ENCODE peak calls at places on chromosomes 16 and 17, in four cellular contexts. L, J, E and X are unnamed samples.

GRCh38 chr16:3578121-3578520 is 918 bp upstream of the NLRC3 start:
- DNase-seq in L (no peak), E (no peak), J (no peak), X (no peak)

GRCh38 chr17:57587201-57587870 is 157.8 kb downstream of the CCDC182 start:
- DNase-seq in E (no peak), J (no peak), L (no peak), X (no peak)

GRCh38 chr16:4330277-4330882 is 14.5 kb downstream of the GLIS2 start:
- DNase-seq in L (no peak), J (no peak), E (peak; percentile 79), X (peak; percentile 94)

GRCh38 chr16:22898874-22899348 is 84.9 kb downstream of the HS3ST2 start:
- DNase-seq in E (peak; percentile 74), L (peak; percentile 56), J (peak; percentile 49), X (no peak)

GRCh38 chr17:50141750-50142119 is 8.7 kb downstream of the PPP1R9B start:
- DNase-seq in E (no peak), L (no peak), J (no peak), X (no peak)

GRCh38 chr17:75588546-75589016 is 981 bp downstream of the MYO15B start:
- DNase-seq in J (no peak), E (no peak), L (no peak), X (no peak)

GRCh38 chr17:72205801-72206200 is 85.0 kb downstream of the SOX9 start:
- DNase-seq in J (no peak), L (no peak), E (no peak), X (no peak)

GRCh38 chr17:41870627-41871026 is 5.4 kb upstream of the KLHL11 start:
- DNase-seq in E (no peak), J (no peak), L (no peak), X (no peak)

GRCh38 chr16:56771558-56772279 is 41.8 kb downstream of the NUP93 start:
- DNase-seq in L (no peak), E (no peak), J (no peak), X (no peak)

GRCh38 chr17:57337390-57337789 is 81.1 kb downstream of the MSI2 start:
- DNase-seq in L (no peak), J (no peak), E (no peak), X (no peak)

GRCh38 chr17:58059141-58059540 is 24.1 kb upstream of the DYNLL2 start:
- DNase-seq in J (no peak), E (no peak), L (no peak), X (no peak)

GRCh38 chr16:3774156-3774767 is 56.9 kb upstream of the TRAP1 start:
- DNase-seq in J (peak; percentile 38), E (peak; percentile 43), L (no peak), X (no peak)

GRCh38 chr16:57863434-57864160 is 61.3 kb upstream of the KIFC3 start:
- DNase-seq in L (no peak), E (peak; percentile 68), J (peak; percentile 74), X (no peak)

GRCh38 chr17:62792122-62792800 is 15.9 kb downstream of the MARCHF10 start:
- DNase-seq in L (no peak), J (peak; percentile 99), E (no peak), X (no peak)

GRCh38 chr16:11283820-11284248 is 2.7 kb upstream of the PRM1 start:
- DNase-seq in J (no peak), L (no peak), E (no peak), X (no peak)

GRCh38 chr16:9633844-9634243 is 542.4 kb downstream of the HAPSTR1 start:
- DNase-seq in E (no peak), J (no peak), L (no peak), X (no peak)

GRCh38 chr16:64412578-64413280 is 709.1 kb downstream of the CDH11 start:
- DNase-seq in L (no peak), J (peak; percentile 81), E (no peak), X (no peak)

GRCh38 chr17:45332989-45333701 is 16.3 kb upstream of the MAP3K14 start:
- DNase-seq in E (no peak), J (no peak), L (no peak), X (no peak)

GRCh38 chr16:12291989-12292759 is 315.6 kb downstream of the SNX29 start:
- DNase-seq in L (no peak), J (no peak), E (no peak), X (no peak)

GRCh38 chr17:9232591-9233270 is 211.4 kb downstream of the NTN1 start:
- DNase-seq in J (no peak), L (no peak), E (no peak), X (no peak)

GRCh38 chr16:86398622-86399021 is 111.7 kb upstream of the FOXF1 start:
- DNase-seq in J (peak; percentile 41), L (no peak), E (no peak), X (no peak)

GRCh38 chr16:31177136-31177535 is 2.8 kb upstream of the FUS start:
- DNase-seq in E (no peak), L (no peak), J (no peak), X (no peak)

GRCh38 chr17:53090770-53091169 is 732.0 kb upstream of the KIF2B start:
- DNase-seq in J (no peak), L (no peak), E (no peak), X (no peak)

GRCh38 chr17:41464173-41464572 is 3.0 kb downstream of the KRT32 start:
- DNase-seq in E (no peak), J (no peak), L (no peak), X (no peak)

GRCh38 chr16:58027341-58028167 is 2.0 kb downstream of the MMP15 start:
- DNase-seq in J (no peak), E (no peak), L (no peak), X (no peak)

GRCh38 chr17:51427259-51428255 is 167.2 kb downstream of the UTP18 start:
- DNase-seq in L (no peak), E (no peak), J (no peak), X (no peak)

GRCh38 chr16:65070831-65071230 is 51.0 kb downstream of the CDH11 start:
- DNase-seq in L (no peak), J (peak; percentile 99), E (peak; percentile 60), X (no peak)

GRCh38 chr17:4610162-4610561 is 25.8 kb downstream of the SMTNL2 start:
- DNase-seq in E (no peak), L (no peak), J (no peak), X (no peak)

GRCh38 chr16:67200491-67200890 is 1.6 kb downstream of the ELMO3 start:
- DNase-seq in J (no peak), E (no peak), L (no peak), X (no peak)

GRCh38 chr17:28738680-28739384 is 5.0 kb upstream of the TRAF4 start:
- DNase-seq in E (no peak), J (no peak), L (no peak), X (no peak)

GRCh38 chr16:4293181-4293716 is 20.4 kb upstream of the TFAP4 start:
- DNase-seq in J (no peak), E (no peak), L (no peak), X (no peak)

GRCh38 chr16:82263456-82264159 is 93.6 kb upstream of the MPHOSPH6 start:
- DNase-seq in L (no peak), J (peak; percentile 32), E (peak; percentile 68), X (no peak)
- TF ChIP-seq CTCF in L (peak; percentile 84), J (peak; percentile 97), E (peak; percentile 77), X (peak; percentile 88)

GRCh38 chr16:27174798-27175197 is 28.5 kb upstream of the KDM8 start:
- DNase-seq in J (peak; percentile 73), E (no peak), L (no peak), X (no peak)

GRCh38 chr16:27174007-27174406 is 29.3 kb upstream of the KDM8 start:
- DNase-seq in E (no peak), L (no peak), J (no peak), X (no peak)

GRCh38 chr16:27168790-27169189 is 34.5 kb upstream of the KDM8 start:
- DNase-seq in J (no peak), E (no peak), L (no peak), X (no peak)

GRCh38 chr16:27171584-27171983 is 31.7 kb upstream of the KDM8 start:
- DNase-seq in E (no peak), L (no peak), J (no peak), X (no peak)

DNA sequence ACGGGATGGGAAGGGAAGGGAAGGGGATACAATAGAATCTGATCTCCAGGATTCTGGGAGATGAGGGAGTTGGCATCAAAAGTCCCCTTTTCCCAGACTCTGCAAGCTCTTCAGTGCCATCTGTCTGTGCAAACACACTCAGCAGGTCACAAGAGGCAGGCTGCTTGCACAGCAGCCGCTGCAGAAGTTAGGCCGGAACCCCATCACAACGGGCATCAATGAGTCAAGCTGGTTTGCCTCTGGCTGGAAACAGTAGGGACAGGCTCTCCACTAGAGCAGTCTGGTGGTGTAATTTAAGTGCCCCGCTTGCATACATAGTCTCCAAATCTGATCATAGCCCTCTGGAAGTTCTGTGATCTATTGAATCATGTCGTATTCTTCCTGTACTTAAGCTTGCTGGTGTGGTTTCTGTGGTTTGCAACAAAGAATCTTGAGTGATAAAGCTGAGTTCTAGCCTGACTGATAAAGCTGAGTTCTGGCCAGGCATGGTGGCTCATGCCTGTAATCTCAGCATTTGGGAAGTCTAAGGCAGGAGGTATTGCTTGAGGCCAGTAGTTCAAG is 33.7 kb upstream of the KDM8 start:
- DNase-seq in E (no peak), J (peak; percentile 98), L (no peak), X (no peak)
- TF ChIP-seq CTCF in E (no peak), J (peak; percentile 66), L (no peak), X (no peak)

DNA sequence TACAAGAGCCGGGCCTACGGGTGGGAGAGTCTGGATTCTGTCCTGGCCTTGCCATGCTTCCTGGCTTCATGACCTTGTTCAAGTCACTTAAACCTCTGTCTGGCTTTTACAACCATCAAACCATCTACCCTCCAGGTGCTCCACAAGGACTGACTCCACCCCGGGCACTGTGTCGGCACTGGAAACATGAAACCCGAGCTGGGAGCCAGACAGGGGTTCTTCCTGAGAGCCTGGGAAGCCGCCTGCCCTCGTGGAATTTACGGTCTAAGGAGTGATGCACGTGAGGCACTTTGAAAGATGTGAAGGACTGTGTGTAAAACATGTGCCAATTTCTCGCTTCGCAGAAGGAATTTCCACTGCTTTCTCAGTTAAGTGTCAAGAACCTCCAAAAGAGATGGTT is 11.6 kb downstream of the CDK5R1 start:
- DNase-seq in E (no peak), J (no peak), L (no peak), X (no peak)
- TF ChIP-seq CTCF in E (no peak), J (no peak), L (no peak), X (no peak)

DNA sequence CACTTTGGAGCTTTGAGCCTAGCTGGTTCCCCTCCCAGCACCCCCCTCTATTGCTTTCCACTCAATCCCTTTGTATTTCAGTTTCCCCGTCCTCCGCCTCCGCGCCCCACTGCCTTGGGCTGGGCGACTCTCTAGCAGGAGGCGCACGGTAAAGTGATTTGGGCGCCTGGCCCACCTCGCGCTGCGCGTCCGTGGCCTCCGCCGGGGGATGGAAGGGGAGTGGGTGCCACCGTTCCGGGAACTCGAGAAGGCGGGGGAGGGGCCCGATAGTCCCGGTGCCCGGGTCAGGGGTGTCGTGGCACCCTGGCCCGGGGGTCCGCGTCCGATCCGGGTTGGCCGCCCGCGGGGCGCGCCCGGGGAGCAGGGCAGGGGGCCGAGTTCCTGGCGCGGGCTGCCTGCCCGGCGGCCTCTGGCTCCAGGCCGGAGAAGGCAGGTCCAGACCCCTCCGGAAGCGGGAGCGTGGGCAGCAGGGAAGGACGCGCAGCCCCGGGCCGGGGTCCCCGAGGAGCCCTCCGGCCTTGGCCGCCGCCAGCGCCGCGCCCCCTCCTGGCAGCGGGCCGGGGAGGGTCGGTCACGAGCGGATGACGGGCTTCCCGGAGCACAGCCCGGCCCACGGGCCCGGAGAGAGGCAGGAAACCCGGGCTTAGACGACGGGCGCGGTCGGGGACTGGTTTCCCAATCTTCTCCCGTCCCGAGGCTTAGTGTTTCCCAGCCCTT is 15.8 kb downstream of the MEOX1 start:
- DNase-seq in J (no peak), L (no peak), E (peak; percentile 57), X (no peak)
- TF ChIP-seq CTCF in J (no peak), L (no peak), E (no peak), X (no peak)